ENCODE peak calls at places on chromosomes 13 and 19, in seven cellular contexts. J, B, Y, Z, U, D and X are unnamed samples.

GRCh38 chr19:28313633-28314032 is 899.3 kb downstream of the UQCRFS1 start:
- DNase-seq in J (no peak), B (peak), Y (no peak), Z (no peak), U (no peak), D (peak), X (peak)

GRCh38 chr13:73142091-73142490 is 83.3 kb downstream of the KLF5 start:
- DNase-seq in J (no peak), B (no peak), Y (no peak), Z (no peak), U (no peak), D (no peak), X (peak)

GRCh38 chr19:48111280-48111679 is 663 bp upstream of the PLA2G4C start:
- DNase-seq in J (no peak), B (no peak), Y (no peak), Z (no peak), U (no peak), D (no peak), X (peak)

GRCh38 chr13:21058361-21058760 is 3.0 kb downstream of the LATS2 start:
- DNase-seq in J (no peak), B (no peak), Y (no peak), Z (no peak), U (no peak), D (peak), X (no peak)

GRCh38 chr13:29654807-29655547 is 59.5 kb upstream of the SLC7A1 start:
- DNase-seq in J (no peak), B (no peak), Y (no peak), Z (no peak), U (no peak), D (peak), X (no peak)

GRCh38 chr19:17504030-17504429 is 7.4 kb upstream of the PGLS start:
- DNase-seq in J (no peak), B (no peak), Y (no peak), Z (no peak), U (no peak), D (no peak), X (no peak)

GRCh38 chr19:52291781-52292180 is 5.2 kb upstream of the ZNF480 start:
- DNase-seq in J (no peak), B (no peak), Y (no peak), Z (no peak), U (no peak), D (no peak), X (no peak)

GRCh38 chr13:30038884-30039283 is 188.5 kb upstream of the UBL3 start:
- DNase-seq in J (no peak), B (no peak), Y (no peak), Z (no peak), U (no peak), D (peak), X (no peak)

GRCh38 chr19:58380037-58380735 is 644 bp downstream of the ZNF837 start:
- DNase-seq in J (no peak), B (no peak), Y (no peak), Z (no peak), U (no peak), D (no peak), X (no peak)

GRCh38 chr19:16886305-16886880 is 2.4 kb upstream of the F2RL3 start:
- DNase-seq in J (no peak), B (peak), Y (no peak), Z (no peak), U (no peak), D (peak), X (peak)

GRCh38 chr13:111948811-111949210 is 118.1 kb upstream of the SOX1 start:
- DNase-seq in J (no peak), B (no peak), Y (no peak), Z (no peak), U (no peak), D (no peak), X (no peak)

GRCh38 chr19:46225558-46226004 is 4.0 kb upstream of the IGFL1 start:
- DNase-seq in J (no peak), B (no peak), Y (peak), Z (no peak), U (no peak), D (peak), X (no peak)

GRCh38 chr13:47480941-47481340 is 520.1 kb downstream of the SUCLA2 start:
- DNase-seq in J (no peak), B (no peak), Y (no peak), Z (no peak), U (no peak), D (no peak), X (no peak)